ENCODE peak calls at places on chromosomes 4 and X, in eight cellular contexts. C is neural progenitor cell, B is transverse colon, I is pancreas, M is vagina, J is adrenal gland, N is WERI-Rb-1, W is fibroblast of lung. X is an unnamed sample.

GRCh38 chr4:75081561-75081960 is 148.6 kb downstream of the PARM1 start:
- DNase-seq in C (no peak), B (no peak), I (no peak), M (no peak), J (no peak), N (no peak), W (no peak), X (no peak)

GRCh38 chrX:63922221-63922620 is 137.2 kb upstream of the ARHGEF9 start:
- DNase-seq in C (no peak), B (no peak), I (no peak), M (no peak), J (no peak), N (no peak), W (peak; percentile 1), X (no peak)

GRCh38 chr4:766152-766515 is 59.8 kb downstream of the CPLX1 start:
- DNase-seq in C (no peak), B (no peak), I (peak; percentile 33), M (no peak), J (peak; percentile 75), N (no peak), W (peak; percentile 27), X (no peak)

GRCh38 chr4:173485164-173485563 is 44.9 kb downstream of the HAND2 start:
- DNase-seq in C (no peak), B (no peak), I (no peak), M (no peak), J (peak; percentile 72), N (no peak), W (no peak), X (no peak)

GRCh38 chr4:42482516-42483327 is 85.4 kb downstream of the SHISA3 start:
- DNase-seq in C (no peak), B (no peak), I (no peak), M (no peak), J (no peak), N (no peak), W (peak; percentile 9), X (no peak)

GRCh38 chr4:110510282-110510681 is 34.3 kb downstream of the ENPEP start:
- DNase-seq in C (no peak), B (peak; percentile 17), I (no peak), M (no peak), J (no peak), N (no peak), W (no peak), X (peak; percentile 79)

GRCh38 chr4:142044271-142044670 is 407.9 kb downstream of the IL15 start:
- DNase-seq in C (no peak), B (no peak), I (no peak), M (no peak), J (no peak), N (no peak), W (peak; percentile 31), X (no peak)

GRCh38 chr4:110347805-110348204 is 128.2 kb upstream of the ENPEP start:
- DNase-seq in C (no peak), B (no peak), I (no peak), M (no peak), J (no peak), N (no peak), W (no peak), X (no peak)

GRCh38 chrX:45623266-45623665 is 422.6 kb upstream of the DIPK2B start:
- DNase-seq in C (no peak), B (no peak), I (no peak), M (no peak), J (no peak), N (no peak), W (peak; percentile 96), X (no peak)

GRCh38 chrX:139178980-139179379 is 351.6 kb upstream of the F9 start:
- DNase-seq in C (no peak), B (no peak), I (no peak), M (no peak), J (no peak), N (no peak), W (no peak), X (no peak)

GRCh38 chrX:17944833-17945497 is 83.9 kb upstream of the RAI2 start:
- DNase-seq in C (peak; percentile 38), B (no peak), I (no peak), M (no peak), J (no peak), N (peak; percentile 16), W (peak; percentile 1), X (no peak)

GRCh38 chr4:15322016-15322415 is 105.8 kb upstream of the C1QTNF7 start:
- DNase-seq in C (no peak), B (no peak), I (no peak), M (no peak), J (no peak), N (no peak), W (no peak), X (no peak)

GRCh38 chrX:9611436-9612145 is 146.7 kb downstream of the TBL1X start:
- DNase-seq in C (peak; percentile 56), B (no peak), I (no peak), M (no peak), J (no peak), N (peak; percentile 14), W (no peak), X (no peak)

GRCh38 chr4:99008051-99008450 is 12.5 kb downstream of the METAP1 start:
- DNase-seq in C (no peak), B (no peak), I (no peak), M (no peak), J (no peak), N (no peak), W (no peak), X (no peak)
- H3K27ac ChIP-seq in C (no peak overlapping the region), B (no peak overlapping the region), I (no peak overlapping the region), M (no peak overlapping the region), J (no peak overlapping the region), N (no peak overlapping the region), W (no peak overlapping the region), X (no peak overlapping the region)

GRCh38 chrX:24495700-24496099 is 30.6 kb downstream of the PDK3 start:
- DNase-seq in C (no peak), B (no peak), I (no peak), M (no peak), J (no peak), N (no peak), W (no peak), X (no peak)

GRCh38 chrX:24498181-24498580 is 33.1 kb downstream of the PDK3 start:
- DNase-seq in C (peak; percentile 41), B (peak; percentile 22), I (no peak), M (no peak), J (peak; percentile 50), N (peak; percentile 23), W (peak; percentile 1), X (peak; percentile 54)

GRCh38 chrX:24493740-24494543 is 28.9 kb downstream of the PDK3 start:
- DNase-seq in C (no peak), B (no peak), I (no peak), M (no peak), J (no peak), N (no peak), W (no peak), X (no peak)

GRCh38 chrX:24494544-24495113 is 29.5 kb downstream of the PDK3 start:
- DNase-seq in C (peak; percentile 34), B (peak; percentile 48), I (no peak), M (no peak), J (no peak), N (no peak), W (peak; percentile 73), X (no peak)

DNA sequence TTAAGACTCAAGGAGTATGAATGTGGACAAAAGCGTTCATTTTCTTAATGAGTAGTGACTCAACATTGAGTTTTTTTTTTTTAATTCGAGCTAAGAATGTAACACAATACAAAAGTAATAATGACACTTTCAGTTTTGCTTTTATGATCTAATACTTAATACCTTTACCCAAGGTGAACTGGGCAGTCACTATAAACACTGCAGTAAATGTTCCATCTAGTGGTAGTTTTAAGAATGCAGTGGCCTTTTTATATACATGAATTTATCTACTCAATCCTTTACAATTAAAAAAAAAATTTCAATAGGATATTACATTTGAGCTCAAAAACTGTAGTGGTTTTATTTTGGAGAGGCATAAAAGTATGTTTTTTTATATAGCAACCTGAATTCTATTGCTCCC is 33.9 kb downstream of the PDK3 start:
- DNase-seq in C (no peak), B (no peak), I (no peak), M (no peak), J (no peak), N (no peak), W (peak; percentile 15), X (no peak)
- TF ChIP-seq CTCF in C (peak; percentile 49), B (peak; percentile 59), I (peak; percentile 50), M (peak; percentile 50), J (peak; percentile 60), N (peak; percentile 5), W (peak; percentile 47), X (peak; percentile 84)

GRCh38 chr4:8391972-8392371 is 48.6 kb downstream of the ACOX3 start:
- DNase-seq in C (no peak), B (peak; percentile 53), I (no peak), M (no peak), J (peak; percentile 73), N (no peak), W (peak; percentile 96), X (no peak)

GRCh38 chr4:8394125-8394524 is 46.4 kb downstream of the ACOX3 start:
- DNase-seq in C (peak; percentile 54), B (peak; percentile 49), I (no peak), M (no peak), J (peak; percentile 92), N (peak; percentile 76), W (peak; percentile 82), X (no peak)

GRCh38 chr4:8392591-8393190 is 47.8 kb downstream of the ACOX3 start:
- DNase-seq in C (no peak), B (no peak), I (no peak), M (no peak), J (no peak), N (peak; percentile 56), W (peak; percentile 2), X (no peak)

GRCh38 chr4:8394806-8395205 is 45.7 kb downstream of the ACOX3 start:
- DNase-seq in C (no peak), B (no peak), I (no peak), M (no peak), J (no peak), N (no peak), W (no peak), X (no peak)

DNA sequence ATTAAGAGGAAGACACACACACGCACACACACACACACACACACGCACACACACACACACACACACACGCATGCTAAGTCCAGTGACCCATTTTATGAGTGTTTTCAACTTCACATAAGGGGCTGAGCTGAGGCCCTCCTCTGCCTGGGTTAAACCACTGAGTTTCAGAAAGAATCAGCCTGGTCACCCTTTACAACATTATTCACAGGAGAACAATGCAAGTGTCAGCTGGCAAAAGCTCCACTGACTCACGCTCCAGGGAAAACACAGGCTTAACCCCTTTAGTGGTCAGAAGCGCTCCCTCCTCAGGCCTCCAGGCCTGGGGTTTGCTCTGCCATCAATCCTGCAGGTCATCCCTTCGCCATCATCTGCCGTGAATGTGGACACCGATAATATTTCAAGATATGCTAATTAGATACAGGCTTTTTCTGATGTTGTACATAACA is 46.9 kb downstream of the ACOX3 start:
- DNase-seq in C (peak; percentile 82), B (peak; percentile 53), I (no peak), M (no peak), J (peak; percentile 91), N (peak; percentile 68), W (peak; percentile 96), X (no peak)
- H3K36me3 ChIP-seq in C (no peaks in the 10 kb centered on the region), B (peaks cover 10% of the 10 kb centered on the region), I (no peaks in the 10 kb centered on the region), M (peaks cover 16% of the 10 kb centered on the region), J (no peaks in the 10 kb centered on the region), N (peaks cover 3% of the 10 kb centered on the region), W (peaks cover 6% of the 10 kb centered on the region), X (no peaks in the 10 kb centered on the region)

DNA sequence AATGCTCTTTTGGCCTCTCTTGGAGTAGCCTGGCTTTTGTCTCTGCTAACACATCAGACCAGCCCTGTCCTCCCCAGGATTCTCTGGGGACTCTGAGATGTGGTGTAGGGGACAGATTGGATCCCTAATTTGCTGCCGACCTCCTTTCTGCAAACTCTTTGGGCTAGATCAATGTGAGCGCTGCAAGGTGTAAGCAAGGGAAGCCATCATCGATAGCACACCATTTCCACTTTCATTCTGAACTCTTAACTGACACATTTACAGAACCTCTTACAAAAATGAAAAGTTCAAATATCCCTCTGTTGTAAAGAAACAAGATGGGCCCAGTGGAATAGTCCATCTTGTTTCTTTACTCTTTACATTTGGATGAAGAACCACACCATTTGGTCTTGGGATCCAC is 46.6 kb downstream of the PGRMC2 start:
- DNase-seq in C (no peak), B (no peak), I (no peak), M (no peak), J (no peak), N (no peak), W (no peak), X (no peak)
- H3K27ac ChIP-seq in C (no peak overlapping the region), B (no peak overlapping the region), I (no peak overlapping the region), M (no peak overlapping the region), J (no peak overlapping the region), N (no peak overlapping the region), W (peak overlapping the region; percentile 74), X (no peak overlapping the region)

X was measured in Peyer's patch.